ENCODE peak calls at places on chromosomes 16 and 17, in eight cellular contexts. D, C, N, W, F, J, U and B are unnamed samples.

GRCh38 chr16:80437707-80438106 is 103.1 kb upstream of the DYNLRB2 start:
- DNase-seq in D (no peak), C (no peak), N (no peak), W (no peak), F (no peak), J (no peak), U (no peak), B (no peak)

GRCh38 chr17:44088254-44088653 is 17.7 kb downstream of the G6PC3 start:
- DNase-seq in D (no peak), C (no peak), N (no peak), W (no peak), F (no peak), J (no peak), U (no peak), B (no peak)

GRCh38 chr17:18992454-18993130 is 12.0 kb downstream of the FAM83G start:
- DNase-seq in D (no peak), C (peak; percentile 30), N (no peak), W (no peak), F (no peak), J (no peak), U (no peak), B (peak; percentile 38)

GRCh38 chr17:79038545-79039135 is 14.7 kb downstream of the C1QTNF1 start:
- DNase-seq in D (peak; percentile 93), C (no peak), N (peak; percentile 87), W (no peak), F (no peak), J (peak; percentile 99), U (no peak), B (no peak)

GRCh38 chr16:72168365-72168764 is 3.6 kb downstream of the PMFBP1 start:
- DNase-seq in D (no peak), C (no peak), N (no peak), W (no peak), F (no peak), J (no peak), U (no peak), B (no peak)

GRCh38 chr17:4032738-4033137 is 68.5 kb upstream of the ATP2A3 start:
- DNase-seq in D (no peak), C (no peak), N (no peak), W (no peak), F (no peak), J (no peak), U (no peak), B (no peak)

GRCh38 chr17:67293251-67294203 is 48.5 kb upstream of the HELZ start:
- DNase-seq in D (peak; percentile 52), C (peak; percentile 81), N (peak; percentile 76), W (peak; percentile 49), F (peak; percentile 83), J (peak; percentile 80), U (peak; percentile 18), B (peak; percentile 35)

GRCh38 chr16:70681382-70682238 is 4.2 kb downstream of the MTSS2 start:
- DNase-seq in D (no peak), C (no peak), N (no peak), W (no peak), F (peak; percentile 79), J (no peak), U (no peak), B (no peak)

GRCh38 chr17:73834684-73835343 is 190.6 kb upstream of the SDK2 start:
- DNase-seq in D (no peak), C (no peak), N (no peak), W (no peak), F (peak; percentile 8), J (no peak), U (no peak), B (no peak)

GRCh38 chr16:81693467-81694303 is 85.4 kb upstream of the PLCG2 start:
- DNase-seq in D (no peak), C (no peak), N (peak; percentile 93), W (no peak), F (no peak), J (no peak), U (no peak), B (no peak)

GRCh38 chr16:1823821-1824220 is 2.8 kb downstream of the HAGH start:
- DNase-seq in D (peak; percentile 60), C (peak; percentile 83), N (no peak), W (no peak), F (no peak), J (peak; percentile 75), U (no peak), B (no peak)
- TF ChIP-seq CTCF in D (peak; percentile 52), C (peak; percentile 50), N (no peak), W (no peak), F (peak; percentile 10), J (peak; percentile 30), U (no peak), B (peak; percentile 26)

GRCh38 chr16:2184346-2184745 is 12.1 kb downstream of the CASKIN1 start:
- DNase-seq in D (no peak), C (no peak), N (no peak), W (no peak), F (no peak), J (no peak), U (no peak), B (no peak)
- H3K4me3 ChIP-seq in D (no peak overlapping the region), C (no peak overlapping the region), N (no peak overlapping the region), W (no peak overlapping the region), F (no peak overlapping the region), J (no peak overlapping the region), U (no peak overlapping the region), B (no peak overlapping the region)

GRCh38 chr16:75378616-75379015 is 54.7 kb downstream of the CFDP1 start:
- DNase-seq in D (no peak), C (no peak), N (no peak), W (no peak), F (no peak), J (no peak), U (no peak), B (no peak)

GRCh38 chr16:75377971-75378386 is 55.3 kb downstream of the CFDP1 start:
- DNase-seq in D (peak; percentile 100), C (peak; percentile 4), N (no peak), W (no peak), F (no peak), J (peak; percentile 98), U (no peak), B (no peak)

GRCh38 chr16:75380870-75381269 is 52.4 kb downstream of the CFDP1 start:
- DNase-seq in D (peak; percentile 55), C (no peak), N (no peak), W (no peak), F (no peak), J (peak; percentile 49), U (no peak), B (no peak)

GRCh38 chr16:75379339-75379738 is 54.0 kb downstream of the CFDP1 start:
- DNase-seq in D (no peak), C (no peak), N (no peak), W (no peak), F (no peak), J (no peak), U (no peak), B (peak; percentile 27)

GRCh38 chr16:75379911-75380847 is 53.1 kb downstream of the CFDP1 start:
- DNase-seq in D (no peak), C (peak; percentile 72), N (no peak), W (no peak), F (no peak), J (no peak), U (no peak), B (peak; percentile 76)
- TF ChIP-seq CTCF in D (no peak), C (no peak), N (no peak), W (no peak), F (no peak), J (no peak), U (no peak), B (no peak)

GRCh38 chr17:60130466-60130865 is 19.3 kb upstream of the CA4 start:
- DNase-seq in D (no peak), C (no peak), N (no peak), W (no peak), F (no peak), J (no peak), U (no peak), B (no peak)
- H3K4me3 ChIP-seq in D (no peak overlapping the region), C (no peak overlapping the region), N (no peak overlapping the region), W (no peak overlapping the region), F (no peak overlapping the region), J (no peak overlapping the region), U (no peak overlapping the region), B (no peak overlapping the region)

DNA sequence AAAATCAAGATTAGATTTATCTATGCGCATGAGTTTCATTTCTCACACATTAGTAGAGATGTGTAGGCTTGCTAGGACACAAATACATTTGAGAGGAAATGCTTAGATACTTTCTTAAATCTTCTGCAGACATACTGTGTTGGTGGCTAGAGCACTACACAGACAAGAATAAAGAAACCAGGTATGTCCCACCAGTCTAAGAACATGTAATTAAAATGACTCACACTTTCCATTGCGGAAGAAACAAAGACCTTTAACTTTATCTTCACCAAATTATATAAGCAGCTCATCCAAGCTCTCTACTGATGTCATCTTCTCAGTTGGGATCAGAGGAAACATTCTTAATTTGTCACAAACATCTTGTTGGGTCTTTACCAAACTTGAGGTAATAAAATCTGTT is 12.5 kb downstream of the GABARAPL2 start:
- DNase-seq in D (no peak), C (no peak), N (no peak), W (no peak), F (no peak), J (no peak), U (no peak), B (no peak)
- TF ChIP-seq CTCF in D (no peak), C (no peak), N (no peak), W (no peak), F (no peak), J (no peak), U (no peak), B (no peak)

DNA sequence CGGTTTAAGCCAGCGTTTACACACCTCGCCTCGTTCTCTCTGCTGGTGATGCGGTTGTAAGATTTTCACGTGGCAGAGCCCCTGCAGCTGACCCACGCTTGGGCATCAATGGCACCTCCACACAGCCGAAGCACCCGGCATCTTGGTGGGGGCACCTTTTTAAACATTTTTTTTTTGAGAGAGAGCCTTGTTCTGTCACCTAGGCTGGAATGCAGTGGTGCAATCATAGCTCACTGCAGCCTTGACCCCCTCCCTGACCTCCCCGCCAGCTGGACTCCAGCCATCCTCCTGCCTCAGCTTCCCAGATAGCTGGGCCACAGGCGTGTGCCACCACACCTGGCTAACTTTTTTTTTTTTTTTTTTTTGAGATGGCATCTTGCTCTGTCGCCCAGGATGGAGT is 4.9 kb downstream of the WDR90 start:
- DNase-seq in D (no peak), C (no peak), N (no peak), W (no peak), F (no peak), J (no peak), U (no peak), B (no peak)
- H3K4me3 ChIP-seq in D (no peak overlapping the region), C (no peak overlapping the region), N (no peak overlapping the region), W (no peak overlapping the region), F (no peak overlapping the region), J (no peak overlapping the region), U (no peak overlapping the region), B (no peak overlapping the region)

DNA sequence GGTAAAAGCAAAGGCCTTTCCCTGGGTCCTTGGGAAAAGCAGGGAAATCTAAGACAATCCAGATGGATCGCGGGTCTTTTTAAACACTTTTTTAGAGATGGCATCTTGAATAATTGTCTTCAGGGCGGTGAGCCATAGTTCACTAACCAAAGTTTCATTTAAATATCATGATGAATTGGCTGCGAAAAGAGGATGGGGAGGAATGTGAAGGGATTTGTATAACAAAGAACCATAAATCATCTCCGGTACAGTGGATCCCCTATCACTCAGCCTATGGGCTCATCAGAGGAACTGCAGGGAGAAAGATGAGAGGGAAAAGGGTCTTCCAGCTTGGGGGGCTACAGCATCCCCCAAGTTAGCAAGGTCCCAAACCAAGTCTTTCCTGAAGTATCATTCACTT is 16.6 kb upstream of the DDX52 start:
- DNase-seq in D (no peak), C (no peak), N (no peak), W (no peak), F (no peak), J (no peak), U (no peak), B (no peak)
- TF ChIP-seq CTCF in D (no peak), C (no peak), N (no peak), W (no peak), F (no peak), J (no peak), U (no peak), B (no peak)

GRCh38 chr16:49587051-49587450 is 213.4 kb downstream of the C16orf78 start:
- DNase-seq in D (no peak), C (no peak), N (peak; percentile 29), W (no peak), F (no peak), J (no peak), U (no peak), B (no peak)
- H3K4me3 ChIP-seq in D (no peak overlapping the region), C (no peak overlapping the region), N (no peak overlapping the region), W (no peak overlapping the region), F (no peak overlapping the region), J (no peak overlapping the region), U (no peak overlapping the region), B (no peak overlapping the region)